ENCODE peak calls at places on chromosomes 11 and 22, in eight cellular contexts. One of them, this sample, is unnamed. For H3K9me3, the result is how much of the 10 kb centered on the place peaks cover.

GRCh38 chr11:77557553-77557952 is 32.2 kb upstream of the AQP11 start:
- DNase-seq in CD8-positive, alpha-beta memory T cell: no peak
- DNase-seq in A549: peak
- DNase-seq in lung: no peak
- DNase-seq in left lung: no peak
- DNase-seq in lower lobe of right lung: no peak
- DNase-seq in heart right ventricle: no peak
- DNase-seq in neural progenitor cell: peak
- DNase-seq in this sample: no peak

GRCh38 chr11:122159173-122159701 is 43.2 kb upstream of the BLID start:
- DNase-seq in CD8-positive, alpha-beta memory T cell: no peak
- DNase-seq in A549: peak
- DNase-seq in lung: no peak
- DNase-seq in left lung: peak
- DNase-seq in lower lobe of right lung: no peak
- DNase-seq in heart right ventricle: peak
- DNase-seq in neural progenitor cell: peak
- DNase-seq in this sample: no peak

GRCh38 chr11:76205252-76206076 is 838 bp downstream of the WNT11 start:
- DNase-seq in CD8-positive, alpha-beta memory T cell: no peak
- DNase-seq in A549: no peak
- DNase-seq in lung: no peak
- DNase-seq in left lung: no peak
- DNase-seq in lower lobe of right lung: no peak
- DNase-seq in heart right ventricle: no peak
- DNase-seq in neural progenitor cell: peak
- DNase-seq in this sample: no peak

GRCh38 chr11:131922220-131922619 is 551.8 kb downstream of the NTM start:
- DNase-seq in CD8-positive, alpha-beta memory T cell: no peak
- DNase-seq in A549: no peak
- DNase-seq in lung: no peak
- DNase-seq in left lung: no peak
- DNase-seq in lower lobe of right lung: no peak
- DNase-seq in heart right ventricle: no peak
- DNase-seq in neural progenitor cell: no peak
- DNase-seq in this sample: no peak

GRCh38 chr11:33445761-33446161 is 188.6 kb downstream of the HIPK3 start:
- DNase-seq in CD8-positive, alpha-beta memory T cell: no peak
- DNase-seq in A549: peak
- DNase-seq in lung: no peak
- DNase-seq in left lung: no peak
- DNase-seq in lower lobe of right lung: no peak
- DNase-seq in heart right ventricle: no peak
- DNase-seq in neural progenitor cell: no peak
- DNase-seq in this sample: no peak

GRCh38 chr11:9859491-9860305 is 195.8 kb downstream of the SWAP70 start:
- DNase-seq in CD8-positive, alpha-beta memory T cell: no peak
- DNase-seq in A549: no peak
- DNase-seq in lung: no peak
- DNase-seq in left lung: no peak
- DNase-seq in lower lobe of right lung: no peak
- DNase-seq in heart right ventricle: no peak
- DNase-seq in neural progenitor cell: no peak
- DNase-seq in this sample: no peak

GRCh38 chr11:64566042-64566914 is 24.7 kb upstream of the SLC22A12 start:
- DNase-seq in CD8-positive, alpha-beta memory T cell: no peak
- DNase-seq in A549: peak
- DNase-seq in lung: peak
- DNase-seq in left lung: peak
- DNase-seq in lower lobe of right lung: peak
- DNase-seq in heart right ventricle: peak
- DNase-seq in neural progenitor cell: peak
- DNase-seq in this sample: no peak

GRCh38 chr11:59247535-59248227 is 35.0 kb upstream of the MPEG1 start:
- DNase-seq in CD8-positive, alpha-beta memory T cell: no peak
- DNase-seq in A549: peak
- DNase-seq in lung: peak
- DNase-seq in left lung: peak
- DNase-seq in lower lobe of right lung: peak
- DNase-seq in heart right ventricle: peak
- DNase-seq in neural progenitor cell: no peak
- DNase-seq in this sample: no peak

GRCh38 chr22:25627271-25627848 is 62.9 kb downstream of the GRK3 start:
- DNase-seq in CD8-positive, alpha-beta memory T cell: no peak
- DNase-seq in A549: no peak
- DNase-seq in lung: no peak
- DNase-seq in left lung: no peak
- DNase-seq in lower lobe of right lung: no peak
- DNase-seq in heart right ventricle: no peak
- DNase-seq in neural progenitor cell: no peak
- DNase-seq in this sample: no peak

GRCh38 chr11:66497206-66497605 is 13.2 kb upstream of the BBS1 start:
- DNase-seq in CD8-positive, alpha-beta memory T cell: no peak
- DNase-seq in A549: no peak
- DNase-seq in lung: no peak
- DNase-seq in left lung: no peak
- DNase-seq in lower lobe of right lung: no peak
- DNase-seq in heart right ventricle: no peak
- DNase-seq in neural progenitor cell: no peak
- DNase-seq in this sample: no peak

GRCh38 chr11:45815747-45816146 is 10.8 kb downstream of the SLC35C1 start:
- DNase-seq in CD8-positive, alpha-beta memory T cell: no peak
- DNase-seq in A549: peak
- DNase-seq in lung: no peak
- DNase-seq in left lung: no peak
- DNase-seq in lower lobe of right lung: no peak
- DNase-seq in heart right ventricle: no peak
- DNase-seq in neural progenitor cell: no peak
- DNase-seq in this sample: no peak

GRCh38 chr11:134486106-134486505 is 74.1 kb upstream of the B3GAT1 start:
- DNase-seq in CD8-positive, alpha-beta memory T cell: no peak
- DNase-seq in A549: no peak
- DNase-seq in lung: no peak
- DNase-seq in left lung: no peak
- DNase-seq in lower lobe of right lung: no peak
- DNase-seq in heart right ventricle: no peak
- DNase-seq in neural progenitor cell: no peak
- DNase-seq in this sample: no peak

DNA sequence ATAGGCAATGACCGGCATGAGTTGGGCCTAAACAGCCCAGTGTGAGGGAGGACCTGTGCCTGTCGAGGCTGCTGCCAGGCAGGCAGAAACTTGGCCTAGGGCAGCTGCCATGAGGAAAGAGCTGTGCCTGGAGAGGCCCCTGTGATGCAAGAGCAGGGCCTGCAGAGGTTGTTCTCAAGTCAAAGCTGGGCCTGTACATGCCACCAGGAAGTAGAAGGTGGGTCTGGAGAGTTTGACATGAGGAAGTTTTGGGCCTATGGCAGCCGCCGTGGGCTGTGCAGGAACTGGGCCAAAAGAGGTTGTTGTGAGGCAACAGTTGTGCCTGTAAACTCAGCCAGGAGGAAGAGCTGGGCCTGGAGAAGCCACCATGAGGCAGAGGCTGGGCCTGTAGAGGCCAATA is 43.2 kb downstream of the OR4C45 start:
- DNase-seq in CD8-positive, alpha-beta memory T cell: no peak
- DNase-seq in A549: no peak
- DNase-seq in lung: no peak
- DNase-seq in left lung: no peak
- DNase-seq in lower lobe of right lung: no peak
- DNase-seq in heart right ventricle: no peak
- DNase-seq in neural progenitor cell: no peak
- DNase-seq in this sample: no peak
- H3K9me3 ChIP-seq in CD8-positive, alpha-beta memory T cell: under half
- H3K9me3 ChIP-seq in A549: under half
- H3K9me3 ChIP-seq in lung: half or more
- H3K9me3 ChIP-seq in left lung: under half
- H3K9me3 ChIP-seq in lower lobe of right lung: under half
- H3K9me3 ChIP-seq in heart right ventricle: under half
- H3K9me3 ChIP-seq in neural progenitor cell: under half
- H3K9me3 ChIP-seq in this sample: under half

GRCh38 chr11:12690663-12691062 is 16.4 kb downstream of the TEAD1 start:
- DNase-seq in CD8-positive, alpha-beta memory T cell: no peak
- DNase-seq in A549: no peak
- DNase-seq in lung: no peak
- DNase-seq in left lung: no peak
- DNase-seq in lower lobe of right lung: no peak
- DNase-seq in heart right ventricle: no peak
- DNase-seq in neural progenitor cell: no peak
- DNase-seq in this sample: no peak

GRCh38 chr11:12693485-12694181 is 19.4 kb downstream of the TEAD1 start:
- DNase-seq in CD8-positive, alpha-beta memory T cell: no peak
- DNase-seq in A549: peak
- DNase-seq in lung: no peak
- DNase-seq in left lung: no peak
- DNase-seq in lower lobe of right lung: peak
- DNase-seq in heart right ventricle: peak
- DNase-seq in neural progenitor cell: no peak
- DNase-seq in this sample: no peak

GRCh38 chr11:12693075-12693473 is 18.9 kb downstream of the TEAD1 start:
- DNase-seq in CD8-positive, alpha-beta memory T cell: no peak
- DNase-seq in A549: peak
- DNase-seq in lung: no peak
- DNase-seq in left lung: no peak
- DNase-seq in lower lobe of right lung: no peak
- DNase-seq in heart right ventricle: no peak
- DNase-seq in neural progenitor cell: no peak
- DNase-seq in this sample: no peak

GRCh38 chr11:12692238-12693074 is 18.2 kb downstream of the TEAD1 start:
- DNase-seq in CD8-positive, alpha-beta memory T cell: no peak
- DNase-seq in A549: peak
- DNase-seq in lung: peak
- DNase-seq in left lung: peak
- DNase-seq in lower lobe of right lung: peak
- DNase-seq in heart right ventricle: peak
- DNase-seq in neural progenitor cell: peak
- DNase-seq in this sample: no peak

GRCh38 chr11:12691473-12691872 is 17.3 kb downstream of the TEAD1 start:
- DNase-seq in CD8-positive, alpha-beta memory T cell: no peak
- DNase-seq in A549: no peak
- DNase-seq in lung: no peak
- DNase-seq in left lung: no peak
- DNase-seq in lower lobe of right lung: no peak
- DNase-seq in heart right ventricle: no peak
- DNase-seq in neural progenitor cell: no peak
- DNase-seq in this sample: no peak
- H3K9me3 ChIP-seq in CD8-positive, alpha-beta memory T cell: under half
- H3K9me3 ChIP-seq in A549: under half
- H3K9me3 ChIP-seq in lung: under half
- H3K9me3 ChIP-seq in left lung: under half
- H3K9me3 ChIP-seq in lower lobe of right lung: under half
- H3K9me3 ChIP-seq in heart right ventricle: under half
- H3K9me3 ChIP-seq in neural progenitor cell: under half
- H3K9me3 ChIP-seq in this sample: under half

GRCh38 chr11:3370268-3370870 is 8.6 kb downstream of the ZNF195 start:
- DNase-seq in CD8-positive, alpha-beta memory T cell: no peak
- DNase-seq in A549: no peak
- DNase-seq in lung: no peak
- DNase-seq in left lung: no peak
- DNase-seq in lower lobe of right lung: no peak
- DNase-seq in heart right ventricle: no peak
- DNase-seq in neural progenitor cell: no peak
- DNase-seq in this sample: no peak

GRCh38 chr11:3369366-3369765 is 9.6 kb downstream of the ZNF195 start:
- DNase-seq in CD8-positive, alpha-beta memory T cell: no peak
- DNase-seq in A549: no peak
- DNase-seq in lung: no peak
- DNase-seq in left lung: no peak
- DNase-seq in lower lobe of right lung: no peak
- DNase-seq in heart right ventricle: no peak
- DNase-seq in neural progenitor cell: no peak
- DNase-seq in this sample: no peak

GRCh38 chr11:3368199-3368598 is 10.7 kb downstream of the ZNF195 start:
- DNase-seq in CD8-positive, alpha-beta memory T cell: no peak
- DNase-seq in A549: no peak
- DNase-seq in lung: no peak
- DNase-seq in left lung: no peak
- DNase-seq in lower lobe of right lung: no peak
- DNase-seq in heart right ventricle: no peak
- DNase-seq in neural progenitor cell: no peak
- DNase-seq in this sample: no peak

DNA sequence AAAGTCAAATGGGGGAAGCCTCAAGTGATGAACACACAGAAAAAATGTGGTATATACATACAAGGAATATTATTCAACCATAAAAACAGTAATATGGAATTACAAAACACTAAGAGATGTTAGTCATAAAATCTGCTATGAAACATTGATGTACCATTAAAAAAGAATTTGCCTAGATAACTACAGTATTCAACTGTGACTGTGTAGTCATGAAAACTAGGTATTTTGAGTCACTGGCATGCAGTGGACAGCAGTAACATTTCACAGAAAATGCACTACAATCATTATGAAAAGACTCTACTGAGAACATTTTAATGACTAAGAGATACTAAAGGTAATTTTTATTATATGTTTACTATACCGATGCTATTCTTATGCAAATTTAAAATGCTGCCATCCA is 11.7 kb downstream of the ZNF195 start:
- DNase-seq in CD8-positive, alpha-beta memory T cell: no peak
- DNase-seq in A549: no peak
- DNase-seq in lung: no peak
- DNase-seq in left lung: no peak
- DNase-seq in lower lobe of right lung: no peak
- DNase-seq in heart right ventricle: no peak
- DNase-seq in neural progenitor cell: no peak
- DNase-seq in this sample: no peak
- H3K9me3 ChIP-seq in CD8-positive, alpha-beta memory T cell: under half
- H3K9me3 ChIP-seq in A549: half or more
- H3K9me3 ChIP-seq in lung: under half
- H3K9me3 ChIP-seq in left lung: under half
- H3K9me3 ChIP-seq in lower lobe of right lung: under half
- H3K9me3 ChIP-seq in heart right ventricle: under half
- H3K9me3 ChIP-seq in neural progenitor cell: half or more
- H3K9me3 ChIP-seq in this sample: under half

GRCh38 chr22:44030051-44030701 is 6.1 kb downstream of the PARVB start:
- DNase-seq in CD8-positive, alpha-beta memory T cell: no peak
- DNase-seq in A549: no peak
- DNase-seq in lung: no peak
- DNase-seq in left lung: no peak
- DNase-seq in lower lobe of right lung: no peak
- DNase-seq in heart right ventricle: no peak
- DNase-seq in neural progenitor cell: no peak
- DNase-seq in this sample: no peak

GRCh38 chr22:44026066-44026629 is 2.0 kb downstream of the PARVB start:
- DNase-seq in CD8-positive, alpha-beta memory T cell: no peak
- DNase-seq in A549: no peak
- DNase-seq in lung: no peak
- DNase-seq in left lung: no peak
- DNase-seq in lower lobe of right lung: peak
- DNase-seq in heart right ventricle: no peak
- DNase-seq in neural progenitor cell: no peak
- DNase-seq in this sample: no peak

GRCh38 chr22:44026630-44027511 is 2.8 kb downstream of the PARVB start:
- DNase-seq in CD8-positive, alpha-beta memory T cell: peak
- DNase-seq in A549: no peak
- DNase-seq in lung: peak
- DNase-seq in left lung: peak
- DNase-seq in lower lobe of right lung: peak
- DNase-seq in heart right ventricle: peak
- DNase-seq in neural progenitor cell: no peak
- DNase-seq in this sample: peak

GRCh38 chr22:44029069-44029468 is 5.0 kb downstream of the PARVB start:
- DNase-seq in CD8-positive, alpha-beta memory T cell: no peak
- DNase-seq in A549: no peak
- DNase-seq in lung: no peak
- DNase-seq in left lung: no peak
- DNase-seq in lower lobe of right lung: no peak
- DNase-seq in heart right ventricle: no peak
- DNase-seq in neural progenitor cell: no peak
- DNase-seq in this sample: no peak

GRCh38 chr22:44028091-44028490 is 4.0 kb downstream of the PARVB start:
- DNase-seq in CD8-positive, alpha-beta memory T cell: no peak
- DNase-seq in A549: no peak
- DNase-seq in lung: no peak
- DNase-seq in left lung: no peak
- DNase-seq in lower lobe of right lung: no peak
- DNase-seq in heart right ventricle: no peak
- DNase-seq in neural progenitor cell: no peak
- DNase-seq in this sample: no peak
- H3K9me3 ChIP-seq in CD8-positive, alpha-beta memory T cell: under half
- H3K9me3 ChIP-seq in A549: under half
- H3K9me3 ChIP-seq in lung: under half
- H3K9me3 ChIP-seq in left lung: under half
- H3K9me3 ChIP-seq in lower lobe of right lung: under half
- H3K9me3 ChIP-seq in heart right ventricle: under half
- H3K9me3 ChIP-seq in neural progenitor cell: under half
- H3K9me3 ChIP-seq in this sample: under half

This sample was measured in T-helper 17 cell.